ENCODE peak calls at places on chromosomes 12 and 14, in seven cellular contexts. C is cerebellar cortex; W is memory B cell; I is stimulated activated CD4-positive, alpha-beta T cell treated with anti-CD3 and anti-CD28 coated beads, TNF-alpha, amount 100 ng/mL, for 4 hours; Q is 8988T; R is CMK; S is HCT116. Y is an unnamed sample.
A peak's percentile ranks its signal among the peaks of the same experiment; 100 is the strongest.

GRCh38 chr12:117498256-117498655 is 136.8 kb upstream of the NOS1 start:
- DNase-seq in W (no peak), R (no peak), S (no peak), C (no peak), I (no peak), Q (no peak), Y (no peak)

GRCh38 chr14:22472935-22473854 is 115.8 kb downstream of the DAD1 start:
- DNase-seq in C (peak; percentile 80), I (no peak), Q (peak; percentile 21), S (peak; percentile 34), W (peak; percentile 39), R (no peak), Y (no peak)

GRCh38 chr14:51676549-51676948 is 24.8 kb downstream of the FRMD6 start:
- DNase-seq in C (no peak), S (no peak), Q (no peak), W (no peak), R (no peak), I (no peak), Y (no peak)

GRCh38 chr14:103311171-103311997 is 22.7 kb upstream of the EIF5 start:
- DNase-seq in C (peak; percentile 15), Q (no peak), I (no peak), W (no peak), R (no peak), S (no peak), Y (no peak)

GRCh38 chr14:23113346-23114119 is 5.5 kb downstream of the CEBPE start:
- DNase-seq in C (no peak), S (no peak), R (no peak), I (no peak), Q (no peak), W (no peak), Y (no peak)

GRCh38 chr12:79674629-79675028 is 16.1 kb downstream of the PAWR start:
- DNase-seq in C (no peak), S (no peak), Q (no peak), W (no peak), I (no peak), R (no peak), Y (no peak)

GRCh38 chr12:132497514-132498405 is 7.8 kb downstream of the FBRSL1 start:
- DNase-seq in C (no peak), S (no peak), Q (no peak), W (no peak), R (no peak), I (no peak), Y (no peak)

GRCh38 chr12:29041621-29042020 is 107.5 kb upstream of the FAR2 start:
- DNase-seq in Q (no peak), W (no peak), S (peak; percentile 36), I (no peak), R (no peak), C (no peak), Y (no peak)

GRCh38 chr12:119700078-119700477 is 32.1 kb downstream of the PRKAB1 start:
- DNase-seq in R (no peak), S (no peak), W (no peak), Q (no peak), I (no peak), C (no peak), Y (no peak)

GRCh38 chr14:100567009-100567876 is 20.0 kb downstream of the BEGAIN start:
- DNase-seq in Q (no peak), R (no peak), I (no peak), W (no peak), S (no peak), C (no peak), Y (no peak)

GRCh38 chr14:63155511-63156189 is 48.6 kb upstream of the RHOJ start:
- DNase-seq in R (no peak), C (no peak), Q (no peak), W (no peak), S (no peak), I (no peak), Y (no peak)

GRCh38 chr12:8052679-8053078 is 13.5 kb downstream of the C3AR1 start:
- DNase-seq in Q (no peak), W (no peak), I (no peak), R (no peak), S (no peak), C (peak; percentile 22), Y (no peak)

GRCh38 chr12:101908395-101908794 is 31.0 kb downstream of the DRAM1 start:
- DNase-seq in R (no peak), C (no peak), S (no peak), W (no peak), I (no peak), Q (no peak), Y (no peak)

GRCh38 chr12:15778126-15778525 is 11.1 kb downstream of the EPS8 start:
- DNase-seq in Q (no peak), C (no peak), S (no peak), R (no peak), I (no peak), W (no peak), Y (no peak)

GRCh38 chr14:79584679-79585078 is 626.6 kb downstream of the DIO2 start:
- DNase-seq in I (no peak), W (no peak), R (no peak), C (peak; percentile 40), Q (no peak), S (no peak), Y (no peak)

GRCh38 chr14:91892918-91893527 is 25.7 kb upstream of the TC2N start:
- DNase-seq in I (no peak), R (peak; percentile 11), C (no peak), Q (peak; percentile 49), S (peak; percentile 23), W (peak; percentile 38), Y (no peak)

GRCh38 chr12:80001562-80001961 is 66.7 kb upstream of the PPP1R12A start:
- DNase-seq in Q (no peak), C (no peak), R (no peak), S (no peak), I (no peak), W (no peak), Y (no peak)

GRCh38 chr12:94622475-94622874 is 27.9 kb downstream of the TMCC3 start:
- DNase-seq in Q (no peak), W (no peak), C (no peak), I (no peak), R (no peak), S (no peak), Y (no peak)

GRCh38 chr12:26520154-26520553 is 312.8 kb downstream of the ITPR2 start:
- DNase-seq in S (no peak), Q (no peak), R (no peak), I (no peak), W (no peak), C (no peak), Y (no peak)

GRCh38 chr14:102622262-102622885 is 29.9 kb downstream of the RCOR1 start:
- DNase-seq in S (no peak), R (no peak), W (no peak), I (no peak), C (no peak), Q (no peak), Y (no peak)

GRCh38 chr12:101792046-101792931 is 38.5 kb downstream of the GNPTAB start:
- DNase-seq in I (no peak), C (peak; percentile 32), W (no peak), R (no peak), S (no peak), Q (no peak), Y (no peak)

Y was measured in activated T-helper 9 cell treated with anti-CD3 and anti-CD28 coated beads, Interleukin-2, amount 50 U/mL, for 16 hours.